ENCODE peak calls at places on chromosomes 3 and 15, in ten cellular contexts. P, L, W, U, G, O, H, T, D and K are unnamed samples.

GRCh38 chr3:30553641-30554316 is 52.6 kb upstream of the TGFBR2 start:
- DNase-seq in W (no peak), U (no peak), P (no peak), D (no peak), L (no peak), G (no peak), O (no peak), H (no peak), T (no peak), K (no peak)

GRCh38 chr3:150414989-150415388 is 6.9 kb downstream of the TSC22D2 start:
- DNase-seq in D (no peak), L (no peak), W (no peak), U (no peak), T (no peak), P (no peak), O (no peak), G (no peak), H (no peak), K (no peak)

GRCh38 chr15:58369956-58370355 is 61.8 kb upstream of the LIPC start:
- DNase-seq in H (no peak), D (no peak), G (no peak), W (no peak), P (no peak), L (no peak), T (no peak), O (no peak), U (no peak), K (no peak)

GRCh38 chr3:9897408-9898372 is 5.0 kb upstream of the IL17RE start:
- DNase-seq in D (no peak), L (no peak), G (peak), H (no peak), P (peak), O (peak), T (no peak), W (no peak), U (peak), K (no peak)

GRCh38 chr15:78264304-78265136 is at the start of gene DNAJA4:
- DNase-seq in G (no peak), P (peak), U (peak), T (peak), H (peak), W (peak), O (peak), L (peak), D (no peak), K (peak)

GRCh38 chr3:9600597-9600996 is 47.0 kb upstream of the LHFPL4 start:
- DNase-seq in L (no peak), O (no peak), G (no peak), P (peak), D (no peak), U (peak), W (peak), H (no peak), T (peak), K (peak)

GRCh38 chr3:10248984-10249748 is 907 bp downstream of the TATDN2 start:
- DNase-seq in W (peak), O (peak), H (peak), P (no peak), L (peak), T (peak), D (no peak), G (no peak), U (no peak), K (peak)

GRCh38 chr3:151203053-151203420 is at the start of gene GPR171:
- DNase-seq in P (no peak), D (no peak), G (no peak), T (no peak), U (no peak), W (no peak), H (no peak), O (no peak), L (peak), K (peak)

GRCh38 chr15:62503451-62503850 is 338.4 kb upstream of the C2CD4B start:
- DNase-seq in T (no peak), D (no peak), H (peak), U (peak), L (no peak), W (no peak), O (no peak), G (no peak), P (peak), K (peak)

DNA sequence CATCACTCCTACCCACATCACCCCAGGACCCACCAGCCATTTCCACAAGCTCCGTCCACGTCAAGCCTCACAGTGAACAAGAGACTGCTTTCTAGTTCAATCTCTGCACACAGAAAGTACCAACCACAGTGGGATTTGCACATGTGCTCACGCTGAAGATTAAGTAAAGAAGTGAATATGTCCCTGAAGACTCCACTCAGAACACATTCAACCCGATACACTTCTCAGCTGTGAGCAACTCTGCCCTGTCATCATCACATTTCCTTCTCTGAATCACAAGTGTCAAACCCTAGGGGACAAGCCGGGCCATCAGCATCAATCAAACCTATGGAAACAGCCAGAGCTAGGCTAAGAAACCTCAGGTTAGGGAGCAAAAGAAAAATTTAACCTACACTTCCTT is 1.9 kb downstream of the STIMATE start:
- DNase-seq in G (no peak), L (no peak), U (no peak), O (no peak), H (no peak), P (no peak), W (no peak), T (no peak), D (no peak), K (no peak)
- H3K4me3 ChIP-seq in G (no peak), L (no peak), U (no peak), O (no peak), H (peak), P (no peak), W (no peak), T (no peak), D (no peak), K (no peak)

DNA sequence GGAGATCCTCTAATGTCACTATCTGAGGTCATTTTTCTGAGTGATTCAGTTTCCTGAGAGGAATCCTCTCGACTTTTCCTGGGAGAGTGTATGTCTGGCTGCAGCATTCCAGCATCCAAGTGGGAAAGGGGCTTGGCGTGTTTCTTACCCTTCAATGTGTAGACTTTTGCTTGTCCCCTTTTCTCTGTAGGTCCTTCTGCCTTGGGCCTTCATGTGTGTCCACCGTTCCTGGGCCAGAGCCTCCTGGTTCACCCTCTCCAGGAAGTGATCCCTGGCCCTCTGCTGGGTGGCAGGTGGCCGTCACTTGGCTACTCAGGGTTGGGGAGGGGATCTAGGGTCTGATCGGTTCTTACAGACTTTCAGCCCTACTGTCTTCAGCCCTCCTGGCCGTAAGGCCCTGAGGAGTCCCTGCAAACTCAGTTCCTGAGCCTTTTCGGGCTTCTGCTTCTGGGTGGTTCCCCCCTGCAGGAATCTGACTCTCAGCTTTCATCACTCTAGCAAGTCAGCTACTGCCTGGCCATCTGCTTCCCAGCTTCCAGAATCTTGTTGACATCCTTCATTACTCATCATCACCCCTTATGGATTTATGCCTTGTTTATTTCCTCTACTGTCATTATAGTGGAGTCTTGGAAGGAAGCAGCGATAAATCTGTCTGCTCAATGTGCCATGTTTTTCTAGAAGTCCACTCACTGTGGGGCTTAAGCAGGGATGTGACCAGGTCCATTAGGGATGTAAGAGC is 36.5 kb downstream of the GOLGA6L10 start:
- DNase-seq in W (no peak), T (no peak), U (peak), P (peak), O (no peak), H (no peak), L (no peak), D (no peak), G (no peak), K (no peak)
- TF ChIP-seq CTCF in W (no peak), T (no peak), U (no peak), P (no peak), O (no peak), H (no peak), L (no peak), D (no peak), G (no peak), K (no peak)

GRCh38 chr15:40915679-40916078 is 13.5 kb upstream of the DLL4 start:
- DNase-seq in T (no peak), L (no peak), O (no peak), U (no peak), P (no peak), G (no peak), H (no peak), W (no peak), D (no peak), K (no peak)

GRCh38 chr15:40921949-40922607 is 7.1 kb upstream of the DLL4 start:
- DNase-seq in T (no peak), L (no peak), W (no peak), G (no peak), P (no peak), D (no peak), H (no peak), U (no peak), O (no peak), K (no peak)

GRCh38 chr15:40918146-40918798 is 10.9 kb upstream of the DLL4 start:
- DNase-seq in O (no peak), L (no peak), U (no peak), D (no peak), T (no peak), H (no peak), W (no peak), P (no peak), G (no peak), K (no peak)

GRCh38 chr15:40917585-40917984 is 11.6 kb upstream of the DLL4 start:
- DNase-seq in D (no peak), H (no peak), G (no peak), T (no peak), U (no peak), P (no peak), L (no peak), O (no peak), W (no peak), K (no peak)

GRCh38 chr15:40918799-40919392 is 10.2 kb upstream of the DLL4 start:
- DNase-seq in H (no peak), G (no peak), O (no peak), W (no peak), U (no peak), L (no peak), T (no peak), D (no peak), P (no peak), K (no peak)
- H3K4me3 ChIP-seq in H (peak), G (no peak), O (no peak), W (no peak), U (no peak), L (no peak), T (no peak), D (no peak), P (no peak), K (no peak)

DNA sequence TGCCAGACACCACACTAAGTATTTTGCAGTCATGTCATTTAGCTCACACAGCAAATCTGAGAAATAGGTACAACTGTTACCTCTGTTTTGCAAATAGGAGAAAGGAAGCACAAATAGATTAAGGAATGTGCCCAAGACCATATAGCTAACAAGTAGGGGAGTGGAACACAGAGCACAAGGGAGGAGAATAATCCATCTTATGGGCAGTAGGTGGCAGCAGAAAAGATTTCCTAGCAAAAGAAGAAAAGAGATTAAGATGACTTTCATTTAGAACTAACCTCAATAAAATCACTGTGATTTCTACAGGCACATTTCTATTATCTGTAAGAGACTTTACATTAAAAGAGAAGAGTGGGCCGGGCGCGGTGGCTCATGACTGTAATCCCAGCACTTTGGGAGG is 49.1 kb downstream of the NR1I2 start:
- DNase-seq in H (no peak), L (no peak), T (no peak), P (peak), U (peak), W (no peak), D (no peak), G (no peak), O (no peak), K (no peak)
- TF ChIP-seq CTCF in H (no peak), L (no peak), T (no peak), P (peak), U (peak), W (peak), D (peak), G (peak), O (no peak), K (no peak)

GRCh38 chr3:47581422-47581821 is 2.8 kb upstream of the CSPG5 start:
- DNase-seq in D (no peak), U (no peak), L (no peak), O (no peak), H (no peak), P (no peak), W (no peak), G (no peak), T (no peak), K (no peak)

GRCh38 chr3:47579875-47580274 is 1.2 kb upstream of the CSPG5 start:
- DNase-seq in L (no peak), G (no peak), P (no peak), D (no peak), W (no peak), U (no peak), T (no peak), H (no peak), O (no peak), K (no peak)

GRCh38 chr3:47578691-47579632 is at the start of gene CSPG5:
- DNase-seq in O (peak), W (peak), P (no peak), T (peak), H (peak), U (no peak), D (no peak), L (peak), G (no peak), K (no peak)

GRCh38 chr3:47578119-47578630 is 490 bp downstream of the CSPG5 start:
- DNase-seq in O (peak), G (no peak), L (peak), U (no peak), T (peak), P (no peak), D (no peak), H (peak), W (peak), K (peak)

GRCh38 chr3:47577583-47578118 is 1.0 kb downstream of the CSPG5 start:
- DNase-seq in P (no peak), L (no peak), T (peak), U (no peak), H (no peak), D (no peak), O (peak), G (no peak), W (peak), K (no peak)
- H3K4me3 ChIP-seq in P (peak), L (peak), T (peak), U (peak), H (peak), D (peak), O (peak), G (peak), W (peak), K (peak)

DNA sequence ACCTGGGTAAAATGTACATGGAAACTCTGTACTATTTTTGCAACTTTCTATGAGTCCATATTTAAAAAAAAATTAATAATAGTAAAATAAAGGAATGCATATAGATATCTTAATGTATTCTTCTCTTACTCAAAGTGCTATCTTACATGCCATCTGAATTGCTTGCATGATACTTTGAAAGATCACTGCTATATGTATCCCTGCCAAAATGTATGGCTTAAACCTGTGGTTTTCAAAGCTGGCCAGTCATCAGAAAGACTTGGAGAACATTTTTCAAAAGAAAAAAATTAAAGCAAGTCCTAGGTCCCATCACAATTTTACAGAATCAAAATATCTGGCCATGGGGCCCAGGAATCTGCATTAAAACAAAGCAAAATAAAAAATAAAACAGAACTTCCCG is 262.1 kb downstream of the LPP start:
- DNase-seq in H (no peak), W (no peak), G (no peak), T (no peak), P (no peak), O (no peak), L (no peak), D (no peak), U (no peak), K (no peak)
- TF ChIP-seq CTCF in H (no peak), W (no peak), G (no peak), T (no peak), P (no peak), O (no peak), L (no peak), D (no peak), U (no peak), K (no peak)

GRCh38 chr15:68203956-68204355 is 1.2 kb downstream of the CALML4 start:
- DNase-seq in O (no peak), W (no peak), L (no peak), U (no peak), G (no peak), D (no peak), T (no peak), H (no peak), P (no peak), K (no peak)
- H3K4me3 ChIP-seq in O (peak), W (no peak), L (no peak), U (no peak), G (no peak), D (no peak), T (no peak), H (no peak), P (no peak), K (no peak)

GRCh38 chr3:38278841-38279240 is 3.3 kb upstream of the SLC22A14 start:
- DNase-seq in D (no peak), T (no peak), H (no peak), P (no peak), G (no peak), U (no peak), O (no peak), L (no peak), W (no peak), K (no peak)

GRCh38 chr3:38276081-38276916 is 5.8 kb upstream of the SLC22A14 start:
- DNase-seq in D (no peak), L (no peak), O (no peak), P (no peak), U (no peak), W (no peak), G (no peak), H (no peak), T (no peak), K (no peak)

GRCh38 chr3:38283810-38284775 is 2.0 kb downstream of the SLC22A14 start:
- DNase-seq in U (peak), O (no peak), T (no peak), D (peak), P (peak), G (no peak), L (no peak), H (no peak), W (no peak), K (no peak)

GRCh38 chr3:38276917-38277630 is 5.0 kb upstream of the SLC22A14 start:
- DNase-seq in H (no peak), W (no peak), L (no peak), U (no peak), G (no peak), P (no peak), O (no peak), D (no peak), T (no peak), K (no peak)

GRCh38 chr3:38281895-38282686 is at the start of gene SLC22A14:
- DNase-seq in O (no peak), T (no peak), P (no peak), L (no peak), H (no peak), W (no peak), U (no peak), D (no peak), G (no peak), K (peak)
- TF ChIP-seq CTCF in O (no peak), T (no peak), P (peak), L (no peak), H (no peak), W (peak), U (no peak), D (no peak), G (no peak), K (peak)

DNA sequence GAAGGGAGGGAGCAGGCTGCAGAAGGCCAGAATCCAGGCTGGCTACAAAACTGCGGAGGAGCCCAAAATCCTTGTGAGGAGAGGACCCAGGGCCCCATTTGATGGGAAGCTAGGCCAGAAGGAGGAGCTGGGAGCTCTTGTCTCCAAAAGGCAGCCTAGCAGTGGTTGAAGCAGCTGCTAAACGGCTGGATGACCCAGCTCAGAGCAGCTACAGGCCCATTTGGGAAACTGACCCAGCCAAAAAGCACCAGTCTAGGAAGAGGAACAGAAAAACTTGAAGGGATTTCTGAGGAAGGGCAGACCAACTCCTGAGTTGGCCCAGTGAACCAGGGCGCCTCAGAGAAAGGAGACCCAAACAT is 1.1 kb upstream of the RAB43 start:
- DNase-seq in W (no peak), U (peak), T (no peak), D (no peak), G (no peak), L (no peak), O (peak), H (no peak), P (peak), K (peak)
- H3K4me3 ChIP-seq in W (no peak), U (no peak), T (peak), D (no peak), G (no peak), L (no peak), O (no peak), H (peak), P (peak), K (no peak)